ENCODE peak calls at places on chromosomes 16 and 17, in nine cellular contexts. M is H54; T is posterior cingulate gyrus; W is AG08395; L is T1000; D is nucleus accumbens; U is stimulated activated CD4-positive, alpha-beta T cell treated with anti-CD3 and anti-CD28 coated beads, TNF-alpha, amount 100 ng/mL, for 48 hours; R is iPS-NIHi11; B is A673. O is an unnamed sample.

GRCh38 chr16:11087691-11088431 is 143.5 kb downstream of the CLEC16A start:
- DNase-seq in D (no peak), T (peak), R (peak), U (no peak), L (no peak), W (peak), B (no peak), M (no peak), O (no peak)

GRCh38 chr17:64063088-64063487 is 42.7 kb upstream of the ICAM2 start:
- DNase-seq in D (no peak), W (no peak), R (no peak), U (no peak), T (no peak), M (no peak), L (no peak), B (no peak), O (no peak)

GRCh38 chr17:79074650-79075432 is at the start of gene ENGASE:
- DNase-seq in L (peak), T (peak), M (peak), U (peak), B (peak), R (peak), W (peak), D (peak), O (peak)

GRCh38 chr16:77729951-77730350 is 7.6 kb downstream of the NUDT7 start:
- DNase-seq in M (no peak), D (no peak), B (no peak), U (no peak), T (no peak), L (no peak), W (no peak), R (no peak), O (no peak)

GRCh38 chr17:14604920-14605599 is 304.2 kb downstream of the HS3ST3B1 start:
- DNase-seq in M (no peak), W (no peak), L (no peak), U (no peak), D (no peak), B (no peak), T (peak), R (no peak), O (no peak)

GRCh38 chr16:70789927-70790447 is 11.0 kb downstream of the VAC14 start:
- DNase-seq in B (no peak), R (no peak), W (no peak), U (no peak), D (no peak), M (no peak), L (no peak), T (no peak), O (no peak)

GRCh38 chr16:391885-392335 is 5.1 kb upstream of the NME4 start:
- DNase-seq in W (peak), R (peak), B (peak), L (peak), U (peak), T (peak), M (peak), D (peak), O (peak)

GRCh38 chr17:48123111-48123510 is 15.5 kb downstream of the SNX11 start:
- DNase-seq in W (no peak), B (peak), L (no peak), U (no peak), D (peak), T (peak), M (no peak), R (no peak), O (no peak)

GRCh38 chr17:76179496-76180467 is 38.7 kb upstream of the FOXJ1 start:
- DNase-seq in M (no peak), W (no peak), B (no peak), D (no peak), T (no peak), L (no peak), U (no peak), R (no peak), O (no peak)

GRCh38 chr16:11254913-11255736 is 879 bp downstream of the SOCS1 start:
- DNase-seq in R (peak), T (no peak), D (no peak), M (no peak), L (peak), U (no peak), W (peak), B (peak), O (peak)

GRCh38 chr16:8893426-8893825 is 11.3 kb downstream of the LITAFD start:
- DNase-seq in T (peak), B (no peak), L (no peak), D (no peak), U (no peak), M (no peak), W (no peak), R (no peak), O (no peak)

GRCh38 chr16:46908540-46909372 is 24.6 kb downstream of the GPT2 start:
- DNase-seq in U (peak), L (no peak), T (no peak), M (peak), B (peak), R (peak), W (peak), D (peak), O (peak)

GRCh38 chr17:69607162-69607834 is 192.8 kb downstream of the MAP2K6 start:
- DNase-seq in B (peak), W (peak), T (peak), U (peak), D (peak), M (peak), L (peak), R (peak), O (peak)

GRCh38 chr17:79931517-79932309 is 92.5 kb upstream of the CBX4 start:
- DNase-seq in U (no peak), L (no peak), D (no peak), W (no peak), B (no peak), R (no peak), T (no peak), M (peak), O (no peak)

GRCh38 chr17:38464723-38465419 is 36.6 kb downstream of the ARHGAP23 start:
- DNase-seq in T (peak), M (peak), R (peak), D (peak), U (no peak), W (peak), B (peak), L (peak), O (peak)

GRCh38 chr16:15477802-15478201 is 43.4 kb downstream of the BMERB1 start:
- DNase-seq in T (no peak), M (no peak), W (no peak), L (no peak), U (no peak), D (no peak), B (no peak), R (no peak), O (no peak)

GRCh38 chr17:54944796-54945195 is 23.7 kb downstream of the COX11 start:
- DNase-seq in M (no peak), D (no peak), U (no peak), L (no peak), T (no peak), R (no peak), W (peak), B (no peak), O (no peak)

GRCh38 chr16:79672524-79672923 is 72.0 kb upstream of the MAF start:
- DNase-seq in D (no peak), R (no peak), U (no peak), T (no peak), M (no peak), L (no peak), B (no peak), W (no peak), O (no peak)

GRCh38 chr17:43814714-43815113 is 18.2 kb downstream of the MPP3 start:
- DNase-seq in U (no peak), M (peak), T (no peak), L (no peak), D (no peak), B (no peak), R (no peak), W (peak), O (no peak)

GRCh38 chr16:19872179-19872863 is 12.3 kb downstream of the GPRC5B start:
- DNase-seq in L (no peak), R (no peak), T (peak), D (peak), U (no peak), W (no peak), M (no peak), B (no peak), O (no peak)

GRCh38 chr17:67194134-67194533 is 50.9 kb downstream of the HELZ start:
- DNase-seq in T (no peak), R (no peak), W (peak), M (peak), U (no peak), B (no peak), D (no peak), L (no peak), O (no peak)

GRCh38 chr16:53695070-53695469 is 8.6 kb downstream of the RPGRIP1L start:
- DNase-seq in M (no peak), W (peak), B (no peak), D (no peak), L (no peak), T (no peak), U (no peak), R (no peak), O (no peak)

GRCh38 chr17:72853438-72854415 is 238.8 kb downstream of the SLC39A11 start:
- DNase-seq in U (no peak), L (no peak), D (no peak), R (no peak), T (no peak), B (no peak), M (no peak), W (no peak), O (peak)

GRCh38 chr16:11788914-11789313 is 8.1 kb downstream of the ZC3H7A start:
- DNase-seq in W (no peak), T (no peak), M (no peak), B (no peak), L (no peak), U (no peak), D (no peak), R (no peak), O (no peak)

GRCh38 chr16:1936945-1937479 is 6.0 kb downstream of the MSRB1 start:
- DNase-seq in L (no peak), B (no peak), T (no peak), M (no peak), U (no peak), D (no peak), W (no peak), R (no peak), O (no peak)

GRCh38 chr17:2239882-2240430 is 63.6 kb downstream of the SMG6 start:
- DNase-seq in U (peak), D (no peak), B (no peak), L (peak), T (no peak), R (no peak), M (peak), W (peak), O (no peak)

GRCh38 chr17:36877774-36878173 is 59.5 kb upstream of the LHX1 start:
- DNase-seq in W (no peak), T (peak), B (no peak), L (no peak), R (no peak), M (no peak), U (peak), D (no peak), O (no peak)

GRCh38 chr17:871731-872517 is 89.8 kb downstream of the MRM3 start:
- DNase-seq in R (no peak), T (peak), W (no peak), M (no peak), D (no peak), B (no peak), U (no peak), L (no peak), O (no peak)

GRCh38 chr17:14780116-14780515 is 479.2 kb downstream of the HS3ST3B1 start:
- DNase-seq in M (no peak), B (no peak), T (no peak), R (peak), D (no peak), U (no peak), L (no peak), W (no peak), O (no peak)

GRCh38 chr16:88965826-88966480 is 11.1 kb downstream of the CBFA2T3 start:
- DNase-seq in R (no peak), M (no peak), D (no peak), U (no peak), L (no peak), W (no peak), T (no peak), B (no peak), O (no peak)

GRCh38 chr17:62629556-62630364 is 2.3 kb downstream of the MRC2 start:
- DNase-seq in B (no peak), L (no peak), W (no peak), D (no peak), T (no peak), U (no peak), M (no peak), R (no peak), O (no peak)

GRCh38 chr17:73595068-73595865 is 49.0 kb downstream of the SDK2 start:
- DNase-seq in D (peak), W (peak), R (peak), B (peak), U (no peak), M (peak), T (no peak), L (no peak), O (peak)

GRCh38 chr17:48439473-48439872 is 9.5 kb upstream of the SKAP1 start:
- DNase-seq in B (no peak), D (no peak), T (no peak), U (no peak), W (no peak), M (no peak), R (no peak), L (no peak), O (no peak)

GRCh38 chr17:48560452-48560817 is 15.5 kb upstream of the HOXB2 start:
- DNase-seq in D (no peak), W (no peak), U (no peak), M (no peak), B (no peak), T (no peak), L (no peak), R (no peak), O (no peak)

GRCh38 chr16:30380801-30381208 is 1.6 kb downstream of the SEPTIN1 start:
- DNase-seq in M (no peak), B (no peak), R (no peak), D (no peak), W (no peak), T (no peak), U (no peak), L (no peak), O (no peak)

GRCh38 chr17:80940171-80941123 is 51.2 kb upstream of the CHMP6 start:
- DNase-seq in T (peak), W (no peak), M (no peak), L (no peak), U (no peak), D (no peak), B (no peak), R (no peak), O (no peak)

GRCh38 chr17:4501295-4501949 is 2.7 kb downstream of the SPNS2 start:
- DNase-seq in W (no peak), T (no peak), U (no peak), B (no peak), M (peak), L (no peak), D (no peak), R (no peak), O (no peak)

GRCh38 chr16:75256059-75256870 is 4.8 kb upstream of the BCAR1 start:
- DNase-seq in U (no peak), D (no peak), W (peak), B (no peak), T (peak), L (no peak), R (peak), M (no peak), O (no peak)

O was measured in D341Med.